ENCODE peak calls at places on chromosomes 6 and 20, in four cellular contexts. V, F, Z and I are unnamed samples.
A peak's percentile ranks its signal among the peaks of the same experiment; 100 is the strongest.

GRCh38 chr6:108652375-108652774 is 91.7 kb downstream of the FOXO3 start:
- DNase-seq in Z (no peak), F (no peak), V (no peak), I (no peak)

GRCh38 chr6:5532941-5533340 is 271.6 kb downstream of the FARS2 start:
- DNase-seq in V (no peak), F (no peak), Z (no peak), I (no peak)

GRCh38 chr6:93243379-93243778 is 176.0 kb downstream of the EPHA7 start:
- DNase-seq in Z (no peak), V (no peak), F (no peak), I (no peak)

GRCh38 chr6:155936551-155936950 is 480.9 kb upstream of the NOX3 start:
- DNase-seq in F (no peak), Z (no peak), V (no peak), I (no peak)

GRCh38 chr20:63359937-63360849 is 956 bp downstream of the CHRNA4 start:
- DNase-seq in F (no peak), V (no peak), Z (no peak), I (no peak)

GRCh38 chr6:20333870-20334269 is 67.8 kb upstream of the E2F3 start:
- DNase-seq in Z (no peak), F (no peak), V (no peak), I (no peak)

GRCh38 chr6:40356242-40356910 is 230.8 kb downstream of the LRFN2 start:
- DNase-seq in V (no peak), Z (no peak), F (peak; percentile 20), I (no peak)

GRCh38 chr6:166654573-166654972 is 27.5 kb upstream of the RPS6KA2 start:
- DNase-seq in Z (no peak), F (no peak), V (no peak), I (no peak)

GRCh38 chr20:57023007-57023406 is 243.4 kb downstream of the BMP7 start:
- DNase-seq in Z (no peak), V (no peak), F (no peak), I (no peak)

GRCh38 chr6:52598123-52598823 is 21.4 kb upstream of the TRAM2 start:
- DNase-seq in V (peak; percentile 70), Z (no peak), F (peak; percentile 61), I (no peak)

GRCh38 chr20:13995841-13996240 is 525 bp downstream of the MACROD2 start:
- DNase-seq in V (peak; percentile 61), F (peak; percentile 42), Z (no peak), I (peak; percentile 5)

GRCh38 chr6:11433860-11434259 is 103.7 kb upstream of the TMEM170B start:
- DNase-seq in F (no peak), V (no peak), Z (no peak), I (no peak)

GRCh38 chr6:165645919-165646318 is 17.1 kb downstream of the PDE10A start:
- DNase-seq in F (no peak), Z (no peak), V (no peak), I (no peak)

GRCh38 chr6:79070206-79070825 is 7.7 kb downstream of the PHIP start:
- DNase-seq in Z (no peak), F (no peak), V (no peak), I (peak; percentile 28)

GRCh38 chr6:84410377-84410776 is 182.9 kb upstream of the CEP162 start:
- DNase-seq in F (no peak), V (no peak), Z (no peak), I (no peak)